ENCODE peak calls at places on chromosomes 6 and 20, in eight cellular contexts. U is suprapubic skin; M is A549; A is HepG2; G is breast epithelium; X is CD4-positive, alpha-beta T cell; B is CD8-positive, alpha-beta T cell; L is OCI-LY7. D is an unnamed sample.

GRCh38 chr6:93940381-93940780 is 521.0 kb upstream of the EPHA7 start:
- DNase-seq in U (no peak), M (no peak), A (no peak), G (no peak), X (no peak), B (no peak), L (no peak), D (no peak)

GRCh38 chr6:134247271-134247833 is 70.6 kb downstream of the SGK1 start:
- DNase-seq in U (no peak), M (no peak), A (no peak), G (no peak), X (peak; percentile 71), B (peak; percentile 47), L (peak; percentile 87), D (no peak)

GRCh38 chr20:32626859-32627636 is 41.9 kb upstream of the NOL4L start:
- DNase-seq in U (no peak), M (no peak), A (no peak), G (no peak), X (peak; percentile 5), B (no peak), L (peak; percentile 33), D (no peak)

GRCh38 chr6:152273002-152273401 is 364.2 kb downstream of the SYNE1 start:
- DNase-seq in U (no peak), M (no peak), A (no peak), G (no peak), X (no peak), B (no peak), L (no peak), D (no peak)

GRCh38 chr6:10403385-10404106 is 11.3 kb downstream of the TFAP2A start:
- DNase-seq in U (no peak), M (peak; percentile 87), A (no peak), G (no peak), X (no peak), B (no peak), L (no peak), D (peak; percentile 24)

GRCh38 chr6:136784271-136784664 is 8.0 kb downstream of the MAP3K5 start:
- DNase-seq in U (no peak), M (no peak), A (no peak), G (no peak), X (no peak), B (no peak), L (no peak), D (no peak)

GRCh38 chr20:2692036-2692885 is at the start of gene EBF4:
- DNase-seq in U (peak; percentile 80), M (peak; percentile 26), A (no peak), G (peak; percentile 23), X (no peak), B (no peak), L (peak; percentile 7), D (no peak)

GRCh38 chr20:61253264-61253639 is 1.2 kb downstream of the CDH4 start:
- DNase-seq in U (no peak), M (peak; percentile 45), A (no peak), G (no peak), X (no peak), B (no peak), L (no peak), D (no peak)

GRCh38 chr6:92779758-92780157 is 639.6 kb downstream of the EPHA7 start:
- DNase-seq in U (no peak), M (no peak), A (no peak), G (no peak), X (no peak), B (no peak), L (no peak), D (peak; percentile 8)

GRCh38 chr6:3316818-3317217 is 58.1 kb downstream of the PSMG4 start:
- DNase-seq in U (peak; percentile 44), M (no peak), A (no peak), G (no peak), X (no peak), B (no peak), L (no peak), D (no peak)

GRCh38 chr6:44247338-44248302 is 719 bp downstream of the HSP90AB1 start:
- DNase-seq in U (no peak), M (peak; percentile 63), A (peak; percentile 36), G (peak; percentile 75), X (peak; percentile 87), B (peak; percentile 70), L (peak; percentile 74), D (no peak)

GRCh38 chr6:46014511-46015118 is 1.0 kb downstream of the CLIC5 start:
- DNase-seq in U (no peak), M (no peak), A (no peak), G (no peak), X (no peak), B (no peak), L (no peak), D (no peak)

GRCh38 chr6:129606664-129607063 is 103.3 kb downstream of the ARHGAP18 start:
- DNase-seq in U (no peak), M (no peak), A (no peak), G (no peak), X (no peak), B (no peak), L (no peak), D (no peak)

GRCh38 chr20:32569380-32570305 is 15.5 kb downstream of the NOL4L start:
- DNase-seq in U (no peak), M (no peak), A (peak; percentile 47), G (no peak), X (no peak), B (no peak), L (no peak), D (no peak)

GRCh38 chr6:61203966-61204496 is 1082.0 kb downstream of the KHDRBS2 start:
- DNase-seq in U (no peak), M (no peak), A (no peak), G (no peak), X (no peak), B (no peak), L (no peak), D (no peak)

GRCh38 chr6:10297825-10298224 is 117.0 kb downstream of the TFAP2A start:
- DNase-seq in U (no peak), M (no peak), A (no peak), G (no peak), X (no peak), B (no peak), L (no peak), D (no peak)

GRCh38 chr6:28898710-28898965 is 25.1 kb downstream of the TRIM27 start:
- DNase-seq in U (no peak), M (no peak), A (no peak), G (no peak), X (no peak), B (no peak), L (no peak), D (no peak)

GRCh38 chr20:34082232-34082887 is 29.7 kb downstream of the EIF2S2 start:
- DNase-seq in U (no peak), M (no peak), A (no peak), G (no peak), X (no peak), B (no peak), L (no peak), D (no peak)

GRCh38 chr6:47334334-47334733 is 24.6 kb upstream of the TNFRSF21 start:
- DNase-seq in U (no peak), M (no peak), A (no peak), G (no peak), X (no peak), B (no peak), L (no peak), D (no peak)

GRCh38 chr6:155272353-155273222 is 8.8 kb downstream of the CLDN20 start:
- DNase-seq in U (no peak), M (no peak), A (no peak), G (no peak), X (no peak), B (no peak), L (no peak), D (no peak)

GRCh38 chr6:3693879-3694278 is 57.6 kb downstream of the PXDC1 start:
- DNase-seq in U (no peak), M (no peak), A (no peak), G (no peak), X (no peak), B (no peak), L (no peak), D (no peak)

GRCh38 chr20:19019734-19020364 is 192.6 kb upstream of the SLC24A3 start:
- DNase-seq in U (no peak), M (no peak), A (no peak), G (no peak), X (no peak), B (no peak), L (no peak), D (no peak)

GRCh38 chr6:11769816-11770545 is 8.6 kb downstream of the ADTRP start:
- DNase-seq in U (no peak), M (no peak), A (no peak), G (no peak), X (no peak), B (no peak), L (no peak), D (no peak)
- H3K9me3 ChIP-seq in U (no peaks in the 10 kb centered on the region), M (peaks cover 3% of the 10 kb centered on the region), A (no peaks in the 10 kb centered on the region), G (no peaks in the 10 kb centered on the region), X (no peaks in the 10 kb centered on the region), B (no peaks in the 10 kb centered on the region), L (no peaks in the 10 kb centered on the region), D (peaks cover 2% of the 10 kb centered on the region)

DNA sequence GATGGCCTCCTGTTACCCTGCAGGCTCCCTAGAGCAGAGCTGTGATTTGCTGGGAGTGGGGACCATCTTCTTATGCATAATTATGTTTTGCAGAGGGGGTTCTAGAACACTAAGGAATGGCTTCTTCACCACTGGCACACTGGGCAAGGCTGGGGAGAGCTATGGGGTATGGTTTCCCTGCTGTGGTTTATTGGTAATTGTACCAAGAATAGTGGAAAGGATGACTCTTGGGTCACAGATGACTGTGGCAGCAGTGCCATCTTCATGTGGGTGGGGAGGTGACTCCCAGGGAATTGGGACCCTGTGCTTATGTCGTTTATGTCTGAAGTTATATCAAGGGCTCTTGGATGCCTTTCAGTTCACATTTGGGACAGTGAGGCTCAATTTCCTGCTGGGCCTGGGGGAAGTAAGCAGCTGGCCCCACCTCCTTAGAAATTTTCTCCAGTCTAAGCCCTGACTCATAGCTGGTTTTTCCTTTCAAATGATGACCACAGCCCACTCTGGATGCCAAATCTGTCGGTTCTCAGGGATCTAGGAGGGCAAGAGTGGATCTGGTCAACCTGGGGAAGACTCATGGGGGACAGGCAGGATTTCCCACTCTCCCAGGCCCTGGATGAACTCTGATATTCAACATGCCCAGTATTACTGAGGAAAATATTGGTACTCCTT is 230.8 kb downstream of the LRFN2 start:
- DNase-seq in U (no peak), M (no peak), A (no peak), G (no peak), X (no peak), B (no peak), L (no peak), D (no peak)
- TF ChIP-seq CTCF in U (no peak), M (no peak), A (no peak), G (no peak), X (no peak), B (no peak), L (no peak), D (no peak)

GRCh38 chr6:96032646-96033045 is 16.9 kb downstream of the FUT9 start:
- DNase-seq in U (no peak), M (no peak), A (no peak), G (no peak), X (no peak), B (no peak), L (no peak), D (no peak)
- H3K9me3 ChIP-seq in U (no peaks in the 10 kb centered on the region), M (no peaks in the 10 kb centered on the region), A (no peaks in the 10 kb centered on the region), G (no peaks in the 10 kb centered on the region), X (no peaks in the 10 kb centered on the region), B (no peaks in the 10 kb centered on the region), L (no peaks in the 10 kb centered on the region), D (no peaks in the 10 kb centered on the region)

DNA sequence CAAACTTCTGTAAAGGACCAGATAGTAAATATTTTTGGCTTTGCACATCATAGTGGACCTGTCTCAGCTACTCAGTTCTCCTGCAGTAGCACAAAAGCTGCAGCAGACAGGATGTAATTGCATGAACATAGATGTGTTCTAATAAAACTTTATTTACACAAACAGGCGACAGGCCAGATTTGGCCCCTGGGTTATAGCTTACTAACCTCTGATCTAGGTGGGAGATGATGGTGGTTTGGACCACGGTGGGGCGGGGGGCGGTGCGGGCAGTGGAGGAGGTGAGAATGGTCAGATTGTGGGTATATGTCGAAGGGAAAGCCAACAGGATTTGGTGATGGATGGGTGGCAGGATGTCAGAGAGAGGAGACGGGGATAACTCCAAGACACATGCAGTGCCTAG is 196.3 kb downstream of the ZMYND8 start:
- DNase-seq in U (no peak), M (no peak), A (no peak), G (no peak), X (no peak), B (no peak), L (no peak), D (no peak)
- TF ChIP-seq CTCF in U (no peak), M (no peak), A (no peak), G (no peak), X (no peak), B (no peak), L (no peak), D (no peak)

D was measured in AG04450.